ENCODE peak calls at places on chromosomes 2 and 18, in eight cellular contexts. U, I, Z, N, V, J, T and F are unnamed samples.
A peak's percentile ranks its signal among the peaks of the same experiment; 100 is the strongest.

GRCh38 chr2:236945431-236946016 is 140.2 kb upstream of the COPS8 start:
- DNase-seq in V (no peak), T (no peak), I (no peak), N (no peak), Z (no peak), J (no peak), U (no peak), F (no peak)

GRCh38 chr2:205754924-205755321 is 72.6 kb downstream of the NRP2 start:
- DNase-seq in J (no peak), V (no peak), T (no peak), N (peak; percentile 62), U (peak; percentile 92), Z (no peak), I (no peak), F (no peak)

GRCh38 chr2:23478087-23478932 is 93.3 kb downstream of the KLHL29 start:
- DNase-seq in T (no peak), I (no peak), N (no peak), J (no peak), U (no peak), V (no peak), Z (no peak), F (no peak)

GRCh38 chr2:3446381-3446780 is 66.9 kb downstream of the TRAPPC12 start:
- DNase-seq in Z (no peak), I (no peak), J (no peak), V (no peak), N (no peak), T (no peak), U (no peak), F (no peak)

GRCh38 chr18:23135679-23136325 is 517 bp downstream of the CABLES1 start:
- DNase-seq in J (peak; percentile 44), U (no peak), T (no peak), N (no peak), I (no peak), Z (peak; percentile 24), V (peak; percentile 46), F (no peak)

GRCh38 chr2:85920810-85921545 is 32.2 kb upstream of the ST3GAL5 start:
- DNase-seq in V (no peak), N (no peak), Z (no peak), U (no peak), T (no peak), J (no peak), I (no peak), F (no peak)

GRCh38 chr18:3877678-3878077 is 427.7 kb downstream of the TGIF1 start:
- DNase-seq in J (no peak), Z (no peak), I (no peak), V (no peak), N (no peak), U (no peak), T (peak; percentile 80), F (no peak)

GRCh38 chr2:38691994-38692393 is 26.1 kb downstream of the GALM start:
- DNase-seq in T (no peak), J (no peak), V (no peak), Z (no peak), N (no peak), U (peak; percentile 60), I (no peak), F (no peak)

GRCh38 chr2:100260712-100261620 is 61.3 kb downstream of the LONRF2 start:
- DNase-seq in I (no peak), T (peak; percentile 24), Z (peak; percentile 61), U (no peak), N (peak; percentile 36), V (peak; percentile 57), J (peak; percentile 70), F (peak; percentile 28)

DNA sequence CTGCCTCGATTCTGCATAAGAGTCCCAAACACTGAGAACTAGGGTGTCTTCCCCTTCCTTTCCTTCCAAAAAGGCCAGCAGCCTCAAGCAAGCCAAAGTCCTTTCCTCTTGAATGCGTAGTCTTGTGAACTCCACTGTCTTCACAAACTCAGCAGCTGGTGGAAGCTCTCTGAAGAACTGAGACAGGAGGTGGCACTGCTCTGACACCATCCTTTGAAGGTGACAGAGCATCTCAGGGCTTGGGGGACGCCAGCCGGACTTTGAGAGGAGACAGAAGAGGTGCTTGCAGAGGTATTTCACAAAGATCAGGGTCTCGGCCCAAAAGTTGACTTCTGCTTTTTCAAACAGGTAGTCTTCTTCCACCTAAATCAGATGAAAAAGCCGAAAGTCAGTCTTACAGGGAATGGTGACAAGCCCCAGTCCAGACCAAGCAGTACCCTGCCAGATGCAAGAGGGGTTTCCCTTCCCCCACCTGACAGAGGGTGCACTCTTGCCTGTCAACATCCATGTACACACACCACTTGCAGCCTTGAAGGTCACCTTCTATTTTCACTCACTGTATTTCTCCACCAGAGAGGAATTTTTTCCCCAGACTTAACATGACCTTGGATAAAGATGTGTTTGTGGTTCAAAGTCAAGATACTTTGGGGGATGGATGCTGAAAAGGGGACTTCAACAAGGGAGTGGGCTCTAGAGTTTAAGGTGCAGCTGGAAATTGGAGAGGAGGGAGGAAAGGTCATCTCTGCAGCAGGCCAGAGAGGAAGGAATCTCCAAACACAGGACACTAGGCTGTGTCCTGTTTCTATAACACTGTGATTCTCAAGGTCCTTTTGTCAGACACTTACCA is 4.8 kb upstream of the ZFP36L2 start:
- DNase-seq in I (no peak), V (no peak), U (no peak), J (no peak), N (no peak), T (no peak), Z (no peak), F (no peak)
- TF ChIP-seq CTCF in I (no peak), V (no peak), U (no peak), J (no peak), N (no peak), T (no peak), Z (no peak), F (no peak)

DNA sequence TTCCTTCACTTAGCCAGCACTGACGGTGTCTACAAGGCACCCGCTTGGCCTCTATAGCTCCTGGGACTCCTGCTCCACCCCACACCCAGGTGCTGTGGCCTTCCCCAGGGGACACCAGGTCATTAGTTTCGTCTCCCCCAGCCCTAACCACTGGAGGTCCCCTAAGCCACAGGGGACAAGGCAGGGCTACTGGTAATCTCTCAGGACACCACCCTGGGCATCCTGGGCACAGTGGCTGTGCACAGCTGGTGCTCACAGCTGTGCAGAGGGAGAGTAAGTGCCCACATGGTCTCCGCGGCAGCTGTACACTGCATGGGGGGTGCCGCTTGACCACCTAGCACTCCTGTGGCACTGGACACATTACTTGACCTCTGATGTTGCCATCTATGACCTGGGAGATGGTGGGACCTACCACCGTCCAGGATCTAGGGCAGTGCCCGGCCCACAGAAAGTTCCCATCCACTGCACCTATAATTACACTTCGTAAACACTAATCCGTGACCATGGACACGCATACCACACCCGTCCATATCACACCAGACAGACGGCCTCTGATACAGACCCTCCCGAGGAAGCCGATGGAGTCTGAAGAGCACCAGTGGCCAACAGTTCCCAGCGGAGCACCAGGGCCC is 133.9 kb downstream of the HDAC4 start:
- DNase-seq in V (no peak), J (no peak), I (no peak), Z (no peak), U (no peak), T (no peak), N (no peak), F (no peak)
- H3K4me3 ChIP-seq in V (peak overlapping the region; percentile 28), J (peak overlapping the region; percentile 12), I (peak overlapping the region; percentile 8), Z (no peak overlapping the region), U (no peak overlapping the region), T (peak overlapping the region; percentile 44), N (peak overlapping the region; percentile 44), F (no peak overlapping the region)

DNA sequence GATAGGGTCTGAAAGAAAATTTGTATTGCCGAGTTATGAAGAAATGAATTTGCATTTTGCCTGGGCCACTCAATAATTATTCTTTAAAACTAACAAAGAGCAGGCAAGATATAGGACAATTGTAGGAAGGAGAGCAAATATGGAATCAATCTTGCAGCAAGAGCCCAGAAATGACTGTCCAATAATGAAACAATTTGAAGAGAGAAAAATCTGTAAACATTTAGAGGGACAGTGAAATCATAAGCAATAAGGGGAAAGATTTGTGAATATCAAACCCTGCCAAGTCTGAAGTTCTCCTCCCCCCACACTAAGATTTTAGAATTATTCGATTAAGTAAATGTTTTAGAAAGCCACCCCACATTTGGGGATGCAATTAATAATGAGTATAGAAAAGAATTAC is 377.4 kb downstream of the SETBP1 start:
- DNase-seq in J (no peak), I (no peak), U (no peak), V (no peak), Z (no peak), N (no peak), T (no peak), F (no peak)
- H3K27me3 ChIP-seq in J (no peaks in the 10 kb centered on the region), I (no peaks in the 10 kb centered on the region), U (no peaks in the 10 kb centered on the region), V (no peaks in the 10 kb centered on the region), Z (no peaks in the 10 kb centered on the region), N (no peaks in the 10 kb centered on the region), T (peaks cover 5% of the 10 kb centered on the region), F (no peaks in the 10 kb centered on the region)

GRCh38 chr2:49255325-49256023 is 101.2 kb upstream of the FSHR start:
- DNase-seq in N (no peak), U (no peak), I (no peak), Z (peak; percentile 12), J (no peak), T (no peak), V (no peak), F (no peak)
- TF ChIP-seq CTCF in N (no peak), U (peak; percentile 45), I (no peak), Z (peak; percentile 18), J (peak; percentile 8), T (no peak), V (no peak), F (no peak)

GRCh38 chr18:28178720-28179119 is 1.8 kb upstream of the CDH2 start:
- DNase-seq in Z (no peak), T (no peak), U (no peak), V (no peak), I (no peak), N (no peak), J (no peak), F (no peak)
- H3K4me3 ChIP-seq in Z (peak overlapping the region; percentile 66), T (no peak overlapping the region), U (no peak overlapping the region), V (peak overlapping the region; percentile 71), I (no peak overlapping the region), N (no peak overlapping the region), J (no peak overlapping the region), F (peak overlapping the region; percentile 79)